ENCODE peak calls at places on chromosomes 6 and 20, in nine cellular contexts. U, D, F, N, X, W, E, V and O are unnamed samples.

GRCh38 chr20:3995067-3995748 is 20.1 kb downstream of the RNF24 start:
- DNase-seq in U (no peak), D (no peak), F (no peak), N (no peak), X (no peak), W (no peak), E (no peak), V (no peak), O (no peak)

GRCh38 chr6:34476941-34477340 is 11.1 kb downstream of the PACSIN1 start:
- DNase-seq in U (no peak), D (no peak), F (no peak), N (no peak), X (no peak), W (no peak), E (no peak), V (no peak), O (no peak)

GRCh38 chr6:44522871-44523270 is 135.4 kb downstream of the CDC5L start:
- DNase-seq in U (no peak), D (no peak), F (no peak), N (no peak), X (no peak), W (no peak), E (no peak), V (no peak), O (no peak)

GRCh38 chr6:50716887-50717509 is 3.7 kb downstream of the TFAP2D start:
- DNase-seq in U (no peak), D (no peak), F (no peak), N (no peak), X (no peak), W (no peak), E (no peak), V (no peak), O (no peak)

GRCh38 chr6:16766043-16766521 is 4.8 kb upstream of the ATXN1 start:
- DNase-seq in U (no peak), D (peak), F (no peak), N (no peak), X (no peak), W (no peak), E (no peak), V (no peak), O (no peak)

GRCh38 chr20:63651942-63652191 is 1.4 kb downstream of the STMN3 start:
- DNase-seq in U (no peak), D (no peak), F (no peak), N (no peak), X (peak), W (no peak), E (no peak), V (no peak), O (no peak)

GRCh38 chr20:48278961-48279481 is 493.7 kb upstream of the SULF2 start:
- DNase-seq in U (no peak), D (peak), F (no peak), N (no peak), X (no peak), W (no peak), E (no peak), V (no peak), O (no peak)

GRCh38 chr20:62503414-62504178 is 27.8 kb upstream of the GATA5 start:
- DNase-seq in U (no peak), D (no peak), F (no peak), N (peak), X (no peak), W (no peak), E (no peak), V (no peak), O (no peak)

GRCh38 chr6:107713214-107713962 is 110.7 kb downstream of the SCML4 start:
- DNase-seq in U (no peak), D (peak), F (no peak), N (no peak), X (no peak), W (peak), E (no peak), V (no peak), O (no peak)

GRCh38 chr6:44642345-44642744 is 254.8 kb downstream of the CDC5L start:
- DNase-seq in U (no peak), D (no peak), F (no peak), N (no peak), X (no peak), W (no peak), E (no peak), V (no peak), O (no peak)

GRCh38 chr6:10510592-10511367 is 10.4 kb upstream of the GCNT2 start:
- DNase-seq in U (no peak), D (peak), F (no peak), N (peak), X (no peak), W (peak), E (no peak), V (peak), O (no peak)

GRCh38 chr6:128335963-128336362 is 184.4 kb downstream of the PTPRK start:
- DNase-seq in U (no peak), D (no peak), F (no peak), N (no peak), X (no peak), W (no peak), E (no peak), V (no peak), O (no peak)

GRCh38 chr6:52929321-52930164 is 20.0 kb upstream of the GSTA3 start:
- DNase-seq in U (peak), D (peak), F (no peak), N (no peak), X (no peak), W (no peak), E (no peak), V (no peak), O (no peak)

GRCh38 chr6:97053643-97054411 is 129.3 kb downstream of the KLHL32 start:
- DNase-seq in U (peak), D (peak), F (no peak), N (peak), X (no peak), W (no peak), E (no peak), V (no peak), O (no peak)

GRCh38 chr6:90982051-90982450 is 395.2 kb upstream of the MAP3K7 start:
- DNase-seq in U (no peak), D (no peak), F (no peak), N (no peak), X (no peak), W (no peak), E (no peak), V (no peak), O (no peak)

GRCh38 chr6:138948780-138949179 is 39.3 kb downstream of the REPS1 start:
- DNase-seq in U (no peak), D (no peak), F (no peak), N (peak), X (no peak), W (no peak), E (no peak), V (no peak), O (no peak)

GRCh38 chr20:50274570-50275430 is 84.2 kb downstream of the CEBPB start:
- DNase-seq in U (no peak), D (no peak), F (peak), N (no peak), X (no peak), W (no peak), E (no peak), V (peak), O (peak)

GRCh38 chr20:17936306-17936790 is 32.2 kb downstream of the SNX5 start:
- DNase-seq in U (no peak), D (no peak), F (no peak), N (no peak), X (no peak), W (no peak), E (no peak), V (no peak), O (no peak)

GRCh38 chr6:143260857-143261256 is 189.6 kb downstream of the ADAT2 start:
- DNase-seq in U (no peak), D (no peak), F (no peak), N (no peak), X (no peak), W (no peak), E (no peak), V (no peak), O (no peak)

GRCh38 chr6:157552956-157553485 is 172.0 kb downstream of the ZDHHC14 start:
- DNase-seq in U (no peak), D (no peak), F (no peak), N (no peak), X (no peak), W (no peak), E (no peak), V (no peak), O (no peak)

GRCh38 chr6:45983041-45983440 is 32.6 kb downstream of the CLIC5 start:
- DNase-seq in U (no peak), D (no peak), F (no peak), N (no peak), X (no peak), W (no peak), E (no peak), V (no peak), O (no peak)

GRCh38 chr6:20092071-20092566 is 120.2 kb downstream of the MBOAT1 start:
- DNase-seq in U (peak), D (peak), F (no peak), N (peak), X (no peak), W (no peak), E (no peak), V (no peak), O (no peak)

GRCh38 chr6:19999319-20000191 is 162.4 kb downstream of the ID4 start:
- DNase-seq in U (no peak), D (no peak), F (no peak), N (peak), X (no peak), W (no peak), E (no peak), V (no peak), O (no peak)

GRCh38 chr20:48970681-48971370 is 49.3 kb downstream of the ARFGEF2 start:
- DNase-seq in U (no peak), D (no peak), F (no peak), N (no peak), X (no peak), W (no peak), E (no peak), V (no peak), O (no peak)

GRCh38 chr20:1805161-1805581 is 90.0 kb upstream of the SIRPA start:
- DNase-seq in U (no peak), D (no peak), F (no peak), N (no peak), X (no peak), W (no peak), E (no peak), V (no peak), O (no peak)

GRCh38 chr6:23174781-23175361 is 605.5 kb downstream of the HDGFL1 start:
- DNase-seq in U (peak), D (no peak), F (no peak), N (peak), X (no peak), W (no peak), E (no peak), V (no peak), O (no peak)